ENCODE peak calls at places on chromosomes 6 and 20, in nine cellular contexts. One of them, this sample, is unnamed.

GRCh38 chr20:47558295-47558694 is 56.6 kb downstream of the NCOA3 start:
- DNase-seq in AG09319: no peak
- DNase-seq in GM06990: no peak
- DNase-seq in Caco-2: no peak
- DNase-seq in GM12878: no peak
- DNase-seq in mesothelial cell of epicardium: no peak
- DNase-seq in K562: no peak
- DNase-seq in endothelial cell: no peak
- DNase-seq in MCF 10A: no peak
- DNase-seq in this sample: no peak

GRCh38 chr20:43015566-43015965 is 174.1 kb downstream of the PTPRT start:
- DNase-seq in AG09319: no peak
- DNase-seq in GM06990: no peak
- DNase-seq in Caco-2: no peak
- DNase-seq in GM12878: no peak
- DNase-seq in mesothelial cell of epicardium: no peak
- DNase-seq in K562: no peak
- DNase-seq in endothelial cell: no peak
- DNase-seq in MCF 10A: no peak
- DNase-seq in this sample: no peak

GRCh38 chr6:37630281-37630799 is 67.3 kb downstream of the MDGA1 start:
- DNase-seq in AG09319: peak
- DNase-seq in GM06990: no peak
- DNase-seq in Caco-2: no peak
- DNase-seq in GM12878: no peak
- DNase-seq in mesothelial cell of epicardium: no peak
- DNase-seq in K562: peak
- DNase-seq in endothelial cell: no peak
- DNase-seq in MCF 10A: peak
- DNase-seq in this sample: no peak

GRCh38 chr6:135871878-135872277 is 20.4 kb downstream of the PDE7B start:
- DNase-seq in AG09319: no peak
- DNase-seq in GM06990: no peak
- DNase-seq in Caco-2: no peak
- DNase-seq in GM12878: no peak
- DNase-seq in mesothelial cell of epicardium: no peak
- DNase-seq in K562: no peak
- DNase-seq in endothelial cell: no peak
- DNase-seq in MCF 10A: no peak
- DNase-seq in this sample: no peak

GRCh38 chr6:104118274-104118673 is 741.4 kb downstream of the HACE1 start:
- DNase-seq in AG09319: no peak
- DNase-seq in GM06990: no peak
- DNase-seq in Caco-2: no peak
- DNase-seq in GM12878: no peak
- DNase-seq in mesothelial cell of epicardium: no peak
- DNase-seq in K562: no peak
- DNase-seq in endothelial cell: no peak
- DNase-seq in MCF 10A: peak
- DNase-seq in this sample: no peak

GRCh38 chr6:150667977-150668716 is 68.5 kb downstream of the PLEKHG1 start:
- DNase-seq in AG09319: peak
- DNase-seq in GM06990: no peak
- DNase-seq in Caco-2: peak
- DNase-seq in GM12878: no peak
- DNase-seq in mesothelial cell of epicardium: peak
- DNase-seq in K562: no peak
- DNase-seq in endothelial cell: peak
- DNase-seq in MCF 10A: peak
- DNase-seq in this sample: no peak

GRCh38 chr6:36378936-36379335 is 8.5 kb downstream of the ETV7 start:
- DNase-seq in AG09319: no peak
- DNase-seq in GM06990: no peak
- DNase-seq in Caco-2: no peak
- DNase-seq in GM12878: no peak
- DNase-seq in mesothelial cell of epicardium: no peak
- DNase-seq in K562: no peak
- DNase-seq in endothelial cell: no peak
- DNase-seq in MCF 10A: no peak
- DNase-seq in this sample: no peak

GRCh38 chr20:24916412-24916811 is 32.7 kb upstream of the CST7 start:
- DNase-seq in AG09319: no peak
- DNase-seq in GM06990: no peak
- DNase-seq in Caco-2: no peak
- DNase-seq in GM12878: no peak
- DNase-seq in mesothelial cell of epicardium: no peak
- DNase-seq in K562: no peak
- DNase-seq in endothelial cell: no peak
- DNase-seq in MCF 10A: no peak
- DNase-seq in this sample: no peak

GRCh38 chr6:138517635-138518034 is 18.3 kb upstream of the NHSL1 start:
- DNase-seq in AG09319: no peak
- DNase-seq in GM06990: peak
- DNase-seq in Caco-2: peak
- DNase-seq in GM12878: no peak
- DNase-seq in mesothelial cell of epicardium: no peak
- DNase-seq in K562: peak
- DNase-seq in endothelial cell: peak
- DNase-seq in MCF 10A: peak
- DNase-seq in this sample: peak

GRCh38 chr6:169933839-169934698 is 182.6 kb downstream of the ERMARD start:
- DNase-seq in AG09319: peak
- DNase-seq in GM06990: no peak
- DNase-seq in Caco-2: no peak
- DNase-seq in GM12878: no peak
- DNase-seq in mesothelial cell of epicardium: no peak
- DNase-seq in K562: no peak
- DNase-seq in endothelial cell: no peak
- DNase-seq in MCF 10A: peak
- DNase-seq in this sample: no peak

GRCh38 chr6:27441001-27441400 is 31.9 kb downstream of the ZNF184 start:
- DNase-seq in AG09319: no peak
- DNase-seq in GM06990: no peak
- DNase-seq in Caco-2: no peak
- DNase-seq in GM12878: no peak
- DNase-seq in mesothelial cell of epicardium: no peak
- DNase-seq in K562: no peak
- DNase-seq in endothelial cell: no peak
- DNase-seq in MCF 10A: peak
- DNase-seq in this sample: no peak

GRCh38 chr6:11416936-11417576 is 120.5 kb upstream of the TMEM170B start:
- DNase-seq in AG09319: no peak
- DNase-seq in GM06990: no peak
- DNase-seq in Caco-2: no peak
- DNase-seq in GM12878: no peak
- DNase-seq in mesothelial cell of epicardium: no peak
- DNase-seq in K562: no peak
- DNase-seq in endothelial cell: no peak
- DNase-seq in MCF 10A: no peak
- DNase-seq in this sample: no peak

GRCh38 chr20:52483382-52483781 is 291.8 kb upstream of the ZFP64 start:
- DNase-seq in AG09319: no peak
- DNase-seq in GM06990: no peak
- DNase-seq in Caco-2: no peak
- DNase-seq in GM12878: no peak
- DNase-seq in mesothelial cell of epicardium: no peak
- DNase-seq in K562: no peak
- DNase-seq in endothelial cell: no peak
- DNase-seq in MCF 10A: no peak
- DNase-seq in this sample: no peak

GRCh38 chr20:17627101-17627950 is 54.7 kb downstream of the RRBP1 start:
- DNase-seq in AG09319: no peak
- DNase-seq in GM06990: no peak
- DNase-seq in Caco-2: no peak
- DNase-seq in GM12878: no peak
- DNase-seq in mesothelial cell of epicardium: no peak
- DNase-seq in K562: no peak
- DNase-seq in endothelial cell: no peak
- DNase-seq in MCF 10A: no peak
- DNase-seq in this sample: no peak

GRCh38 chr6:50711686-50712085 is 1.6 kb upstream of the TFAP2D start:
- DNase-seq in AG09319: no peak
- DNase-seq in GM06990: no peak
- DNase-seq in Caco-2: no peak
- DNase-seq in GM12878: no peak
- DNase-seq in mesothelial cell of epicardium: no peak
- DNase-seq in K562: no peak
- DNase-seq in endothelial cell: no peak
- DNase-seq in MCF 10A: no peak
- DNase-seq in this sample: no peak

GRCh38 chr6:39496951-39497350 is 174.4 kb upstream of the KCNK16 start:
- DNase-seq in AG09319: peak
- DNase-seq in GM06990: no peak
- DNase-seq in Caco-2: no peak
- DNase-seq in GM12878: no peak
- DNase-seq in mesothelial cell of epicardium: no peak
- DNase-seq in K562: no peak
- DNase-seq in endothelial cell: no peak
- DNase-seq in MCF 10A: peak
- DNase-seq in this sample: no peak

GRCh38 chr20:40768105-40768504 is 79.1 kb upstream of the MAFB start:
- DNase-seq in AG09319: no peak
- DNase-seq in GM06990: no peak
- DNase-seq in Caco-2: peak
- DNase-seq in GM12878: no peak
- DNase-seq in mesothelial cell of epicardium: no peak
- DNase-seq in K562: no peak
- DNase-seq in endothelial cell: no peak
- DNase-seq in MCF 10A: no peak
- DNase-seq in this sample: no peak

GRCh38 chr6:3393796-3394195 is 63.1 kb downstream of the SLC22A23 start:
- DNase-seq in AG09319: no peak
- DNase-seq in GM06990: no peak
- DNase-seq in Caco-2: no peak
- DNase-seq in GM12878: no peak
- DNase-seq in mesothelial cell of epicardium: no peak
- DNase-seq in K562: no peak
- DNase-seq in endothelial cell: no peak
- DNase-seq in MCF 10A: no peak
- DNase-seq in this sample: no peak

GRCh38 chr20:60999256-60999655 is 252.8 kb upstream of the CDH4 start:
- DNase-seq in AG09319: no peak
- DNase-seq in GM06990: no peak
- DNase-seq in Caco-2: no peak
- DNase-seq in GM12878: no peak
- DNase-seq in mesothelial cell of epicardium: no peak
- DNase-seq in K562: no peak
- DNase-seq in endothelial cell: no peak
- DNase-seq in MCF 10A: peak
- DNase-seq in this sample: no peak

GRCh38 chr20:60990647-60991046 is 261.4 kb upstream of the CDH4 start:
- DNase-seq in AG09319: no peak
- DNase-seq in GM06990: no peak
- DNase-seq in Caco-2: no peak
- DNase-seq in GM12878: no peak
- DNase-seq in mesothelial cell of epicardium: no peak
- DNase-seq in K562: no peak
- DNase-seq in endothelial cell: no peak
- DNase-seq in MCF 10A: no peak
- DNase-seq in this sample: no peak

GRCh38 chr20:60993647-60994046 is 258.4 kb upstream of the CDH4 start:
- DNase-seq in AG09319: no peak
- DNase-seq in GM06990: no peak
- DNase-seq in Caco-2: no peak
- DNase-seq in GM12878: no peak
- DNase-seq in mesothelial cell of epicardium: no peak
- DNase-seq in K562: peak
- DNase-seq in endothelial cell: peak
- DNase-seq in MCF 10A: peak
- DNase-seq in this sample: no peak
- TF ChIP-seq CTCF in AG09319: no peak
- TF ChIP-seq CTCF in GM06990: no peak
- TF ChIP-seq CTCF in Caco-2: peak
- TF ChIP-seq CTCF in GM12878: no peak
- TF ChIP-seq CTCF in mesothelial cell of epicardium: no peak
- TF ChIP-seq CTCF in K562: peak
- TF ChIP-seq CTCF in endothelial cell: peak
- TF ChIP-seq CTCF in MCF 10A: peak
- TF ChIP-seq CTCF in this sample: no peak

GRCh38 chr20:31595654-31596411 is 9.3 kb upstream of the ID1 start:
- DNase-seq in AG09319: peak
- DNase-seq in GM06990: no peak
- DNase-seq in Caco-2: peak
- DNase-seq in GM12878: no peak
- DNase-seq in mesothelial cell of epicardium: no peak
- DNase-seq in K562: peak
- DNase-seq in endothelial cell: no peak
- DNase-seq in MCF 10A: peak
- DNase-seq in this sample: no peak
- TF ChIP-seq CTCF in AG09319: no peak
- TF ChIP-seq CTCF in GM06990: no peak
- TF ChIP-seq CTCF in Caco-2: no peak
- TF ChIP-seq CTCF in GM12878: no peak
- TF ChIP-seq CTCF in mesothelial cell of epicardium: no peak
- TF ChIP-seq CTCF in K562: no peak
- TF ChIP-seq CTCF in endothelial cell: no peak
- TF ChIP-seq CTCF in MCF 10A: no peak
- TF ChIP-seq CTCF in this sample: no peak

GRCh38 chr6:149545258-149545753 is 537 bp downstream of the PPIL4 start:
- DNase-seq in AG09319: no peak
- DNase-seq in GM06990: peak
- DNase-seq in Caco-2: peak
- DNase-seq in GM12878: no peak
- DNase-seq in mesothelial cell of epicardium: no peak
- DNase-seq in K562: peak
- DNase-seq in endothelial cell: peak
- DNase-seq in MCF 10A: peak
- DNase-seq in this sample: peak
- TF ChIP-seq CTCF in AG09319: no peak
- TF ChIP-seq CTCF in GM06990: peak
- TF ChIP-seq CTCF in Caco-2: no peak
- TF ChIP-seq CTCF in GM12878: peak
- TF ChIP-seq CTCF in mesothelial cell of epicardium: peak
- TF ChIP-seq CTCF in K562: peak
- TF ChIP-seq CTCF in endothelial cell: no peak
- TF ChIP-seq CTCF in MCF 10A: peak
- TF ChIP-seq CTCF in this sample: no peak

DNA sequence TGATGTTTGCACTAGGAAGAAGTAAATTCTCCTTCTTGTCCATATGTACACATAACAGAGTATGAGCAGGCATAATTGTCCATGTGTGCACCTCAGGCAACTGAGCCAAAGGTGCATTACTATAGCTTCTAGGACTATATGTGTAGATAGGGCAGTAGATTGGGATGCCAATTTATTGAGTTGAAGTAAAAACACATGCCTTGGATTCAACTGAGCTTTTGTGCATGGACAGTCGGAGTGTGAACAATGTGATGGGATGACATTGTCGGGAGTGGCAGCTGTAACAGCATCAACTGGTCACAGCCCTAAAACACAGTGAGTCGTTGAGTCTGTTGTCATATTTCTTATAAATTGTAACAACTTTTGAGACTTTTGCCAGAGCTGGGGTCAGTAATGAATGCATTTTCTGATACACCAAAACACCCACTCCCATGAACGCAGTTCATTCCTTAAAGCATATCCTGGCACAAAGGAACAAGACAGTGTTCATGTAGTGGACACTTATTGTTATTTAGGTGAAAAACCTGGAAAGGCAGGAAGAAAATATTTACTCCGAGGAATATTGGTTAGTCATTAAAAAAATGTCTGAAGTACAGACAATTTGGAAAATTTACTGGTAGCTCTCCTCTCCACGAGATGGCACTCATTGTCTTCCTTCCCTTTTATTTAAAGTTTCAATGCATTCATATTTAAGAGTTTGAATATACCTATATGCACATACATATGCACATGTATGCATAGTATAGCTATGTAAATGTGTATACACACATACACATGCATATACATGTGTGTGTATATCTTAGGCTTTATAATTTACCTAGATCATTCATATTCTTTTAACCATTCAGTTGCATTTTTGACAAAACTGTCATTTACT is 302.0 kb upstream of the STXBP5 start:
- DNase-seq in AG09319: no peak
- DNase-seq in GM06990: no peak
- DNase-seq in Caco-2: no peak
- DNase-seq in GM12878: no peak
- DNase-seq in mesothelial cell of epicardium: no peak
- DNase-seq in K562: no peak
- DNase-seq in endothelial cell: no peak
- DNase-seq in MCF 10A: peak
- DNase-seq in this sample: no peak
- TF ChIP-seq CTCF in AG09319: peak
- TF ChIP-seq CTCF in GM06990: no peak
- TF ChIP-seq CTCF in Caco-2: peak
- TF ChIP-seq CTCF in GM12878: peak
- TF ChIP-seq CTCF in mesothelial cell of epicardium: no peak
- TF ChIP-seq CTCF in K562: peak
- TF ChIP-seq CTCF in endothelial cell: no peak
- TF ChIP-seq CTCF in MCF 10A: peak
- TF ChIP-seq CTCF in this sample: no peak

This sample was measured in activated B cell treated with CpG ODN at 0.5 μM for 24 hours.